ENCODE peak calls at places on chromosome 19, in four cellular contexts. S, Y, T and Q are unnamed samples.

GRCh38 chr19:45152504-45153338 is 8.1 kb downstream of the NKPD1 start:
- DNase-seq in S (peak; percentile 45), Y (no peak), T (no peak), Q (no peak)

GRCh38 chr19:41915248-41916032 is 12.8 kb downstream of the ERFL start:
- DNase-seq in S (no peak), Y (no peak), T (no peak), Q (peak; percentile 43)

GRCh38 chr19:2775556-2776430 is 7.3 kb downstream of the SGTA start:
- DNase-seq in S (peak; percentile 66), Y (peak; percentile 68), T (peak; percentile 72), Q (peak; percentile 77)

GRCh38 chr19:17073869-17074627 is 1.2 kb downstream of the HAUS8 start:
- DNase-seq in S (no peak), Y (no peak), T (no peak), Q (no peak)

GRCh38 chr19:48967346-48968178 is 2.5 kb downstream of the FTL start:
- DNase-seq in S (peak; percentile 44), Y (no peak), T (peak; percentile 87), Q (no peak)

GRCh38 chr19:5880604-5881078 is 10.3 kb upstream of the FUT5 start:
- DNase-seq in S (peak; percentile 57), Y (no peak), T (peak; percentile 49), Q (no peak)

GRCh38 chr19:29292562-29292961 is 79.6 kb upstream of the UQCRFS1 start:
- DNase-seq in S (no peak), Y (no peak), T (no peak), Q (no peak)

GRCh38 chr19:39194832-39195542 is 1.8 kb upstream of the NCCRP1 start:
- DNase-seq in S (no peak), Y (no peak), T (no peak), Q (peak; percentile 8)

GRCh38 chr19:40274585-40275544 is 10.3 kb downstream of the AKT2 start:
- DNase-seq in S (no peak), Y (no peak), T (no peak), Q (peak; percentile 54)

GRCh38 chr19:36215276-36216171 is 618 bp downstream of the ZNF146 start:
- DNase-seq in S (no peak), Y (no peak), T (no peak), Q (no peak)

GRCh38 chr19:51158474-51159129 is 16.5 kb downstream of the SIGLEC7 start:
- DNase-seq in S (peak; percentile 41), Y (peak; percentile 79), T (peak; percentile 66), Q (peak; percentile 55)